ENCODE peak calls at places on chromosome 6, in eight cellular contexts. I is NCI-H187; S is NCI-H345; R is type B pancreatic cell; T is AG08395; A is stimulated activated CD4-positive, alpha-beta T cell treated with anti-CD3 and anti-CD28 coated beads, Interleukin-2, amount 100 ng/mL, for 48 hours; U is stomach; Z is colonic mucosa. G is an unnamed sample.

GRCh38 chr6:26366504-26366903 is 1.5 kb downstream of the BTN3A2 start:
- DNase-seq in I (no peak), A (no peak), Z (no peak), U (no peak), T (no peak), S (no peak), R (no peak), G (no peak)

GRCh38 chr6:111221804-111222203 is 134.5 kb downstream of the SLC16A10 start:
- DNase-seq in Z (no peak), R (no peak), A (no peak), T (no peak), U (no peak), S (no peak), I (no peak), G (no peak)

GRCh38 chr6:111523484-111524166 is 40.6 kb upstream of the REV3L start:
- DNase-seq in I (no peak), Z (no peak), A (no peak), R (no peak), U (no peak), T (no peak), S (no peak), G (no peak)

GRCh38 chr6:154824076-154824475 is 90.9 kb downstream of the SCAF8 start:
- DNase-seq in R (no peak), Z (no peak), A (no peak), I (no peak), S (no peak), T (no peak), U (no peak), G (no peak)

GRCh38 chr6:127347188-127347587 is 3.8 kb upstream of the ECHDC1 start:
- DNase-seq in A (no peak), T (no peak), S (no peak), Z (no peak), I (no peak), R (no peak), U (no peak), G (no peak)

GRCh38 chr6:45533394-45533793 is 155.7 kb upstream of the SUPT3H start:
- DNase-seq in R (no peak), I (no peak), A (no peak), S (no peak), U (no peak), T (no peak), Z (no peak), G (no peak)

GRCh38 chr6:168600381-168600780 is 159.4 kb downstream of the SMOC2 start:
- DNase-seq in A (no peak), T (no peak), I (no peak), R (no peak), Z (no peak), U (no peak), S (no peak), G (no peak)

GRCh38 chr6:79137671-79138070 is 59.6 kb upstream of the PHIP start:
- DNase-seq in A (no peak), Z (no peak), T (no peak), S (no peak), I (no peak), U (no peak), R (no peak), G (no peak)

GRCh38 chr6:15608406-15608805 is 54.4 kb downstream of the DTNBP1 start:
- DNase-seq in I (no peak), S (no peak), A (no peak), R (no peak), U (no peak), Z (no peak), T (peak; percentile 93), G (no peak)

GRCh38 chr6:52643158-52643557 is 27.8 kb upstream of the TMEM14A start:
- DNase-seq in A (no peak), R (no peak), Z (no peak), S (no peak), T (no peak), U (no peak), I (no peak), G (no peak)

GRCh38 chr6:101876431-101876830 is 482.9 kb downstream of the GRIK2 start:
- DNase-seq in A (no peak), U (no peak), R (no peak), T (no peak), S (peak; percentile 85), I (no peak), Z (no peak), G (no peak)

GRCh38 chr6:88566746-88567534 is 396.5 kb downstream of the RNGTT start:
- DNase-seq in A (no peak), R (no peak), U (no peak), S (no peak), T (no peak), Z (no peak), I (no peak), G (no peak)

GRCh38 chr6:16257999-16258708 is 19.8 kb downstream of the GMPR start:
- DNase-seq in A (no peak), Z (no peak), S (no peak), I (no peak), U (no peak), R (no peak), T (no peak), G (no peak)

GRCh38 chr6:35691027-35691824 is 2.5 kb upstream of the FKBP5 start:
- DNase-seq in R (no peak), U (peak; percentile 89), T (peak; percentile 68), A (no peak), I (no peak), Z (peak; percentile 54), S (no peak), G (no peak)

GRCh38 chr6:148398244-148398643 is 55.6 kb downstream of the SASH1 start:
- DNase-seq in I (no peak), S (no peak), U (no peak), T (no peak), A (no peak), R (no peak), Z (no peak), G (no peak)

GRCh38 chr6:125097186-125097585 is 56.4 kb upstream of the TPD52L1 start:
- DNase-seq in U (no peak), R (no peak), I (no peak), Z (no peak), A (no peak), T (no peak), S (no peak), G (no peak)

GRCh38 chr6:115729036-115729435 is 331.7 kb downstream of the FRK start:
- DNase-seq in T (no peak), U (no peak), R (no peak), Z (no peak), S (no peak), I (no peak), A (no peak), G (no peak)

G was measured in epithelial cell of proximal tubule.